ENCODE peak calls at places on chromosomes 12 and 14, in nine cellular contexts. N is BJ; I is A549; B is hippocampal formation; T is cerebellar nuclear complex; D is left colon; E is Caki2; F is activated T-helper 1 cell treated with anti-CD3 and anti-CD28 coated beads, Interleukin-12 subunit alpha, Interleukin-12 subunit beta, Interleukin-2, Interleukin-4 antibody, amounts not matched to agents 30 ng/mL and 10 ng/mL and 1 ng/mL, durations not matched to agents 14 hours and 24 hours and 36 hours; R is activated T-cell treated with anti-CD3 and anti-CD28 coated beads for 48 hours. W is an unnamed sample.

GRCh38 chr14:86462193-86462592 is 932.2 kb downstream of the FLRT2 start:
- DNase-seq in N (no peak), I (peak; percentile 11), B (no peak), T (no peak), D (no peak), E (peak; percentile 16), F (no peak), R (no peak), W (peak; percentile 12)

GRCh38 chr12:87344699-87345098 is 684.5 kb downstream of the C12orf50 start:
- DNase-seq in N (no peak), I (peak; percentile 4), B (no peak), T (no peak), D (no peak), E (no peak), F (no peak), R (no peak), W (no peak)

GRCh38 chr14:65414961-65415589 is 2.5 kb downstream of the FUT8 start:
- DNase-seq in N (no peak), I (peak; percentile 29), B (no peak), T (no peak), D (no peak), E (no peak), F (no peak), R (no peak), W (no peak)

GRCh38 chr12:56257491-56258067 is 605 bp downstream of the ANKRD52 start:
- DNase-seq in N (no peak), I (peak; percentile 44), B (no peak), T (no peak), D (peak; percentile 41), E (peak; percentile 60), F (no peak), R (no peak), W (no peak)

GRCh38 chr12:110639336-110640178 is 25.6 kb downstream of the TCTN1 start:
- DNase-seq in N (peak; percentile 27), I (peak; percentile 14), B (no peak), T (no peak), D (no peak), E (no peak), F (no peak), R (no peak), W (no peak)

GRCh38 chr12:15691372-15691771 is 97.8 kb downstream of the EPS8 start:
- DNase-seq in N (no peak), I (no peak), B (no peak), T (no peak), D (no peak), E (no peak), F (no peak), R (no peak), W (no peak)

GRCh38 chr12:79546461-79547043 is 144.2 kb downstream of the PAWR start:
- DNase-seq in N (peak; percentile 74), I (peak; percentile 56), B (no peak), T (no peak), D (no peak), E (peak; percentile 98), F (no peak), R (no peak), W (no peak)

GRCh38 chr12:86914716-86915115 is 658.5 kb upstream of the MGAT4C start:
- DNase-seq in N (no peak), I (peak; percentile 56), B (no peak), T (no peak), D (no peak), E (peak; percentile 61), F (no peak), R (no peak), W (no peak)

GRCh38 chr14:42629553-42629952 is 1022.9 kb downstream of the LRFN5 start:
- DNase-seq in N (no peak), I (no peak), B (no peak), T (no peak), D (no peak), E (no peak), F (no peak), R (no peak), W (no peak)

GRCh38 chr12:130944878-130945277 is 8.8 kb upstream of the ADGRD1 start:
- DNase-seq in N (no peak), I (no peak), B (no peak), T (no peak), D (no peak), E (no peak), F (no peak), R (no peak), W (no peak)

GRCh38 chr12:24561882-24562760 is 386.8 kb downstream of the BCAT1 start:
- DNase-seq in N (no peak), I (peak; percentile 15), B (peak; percentile 42), T (no peak), D (peak; percentile 41), E (peak; percentile 26), F (no peak), R (no peak), W (no peak)

GRCh38 chr14:96257056-96257455 is 1.0 kb downstream of the BDKRB1 start:
- DNase-seq in N (no peak), I (no peak), B (no peak), T (no peak), D (no peak), E (no peak), F (no peak), R (no peak), W (no peak)

GRCh38 chr12:12028668-12029402 is 41.9 kb upstream of the BCL2L14 start:
- DNase-seq in N (no peak), I (no peak), B (no peak), T (no peak), D (no peak), E (no peak), F (no peak), R (no peak), W (no peak)

GRCh38 chr14:94568186-94568585 is 6.9 kb downstream of the SERPINA4 start:
- DNase-seq in N (no peak), I (no peak), B (no peak), T (no peak), D (no peak), E (no peak), F (no peak), R (no peak), W (no peak)

GRCh38 chr12:75020068-75020557 is 189.5 kb downstream of the KCNC2 start:
- DNase-seq in N (no peak), I (peak; percentile 22), B (no peak), T (no peak), D (no peak), E (peak; percentile 31), F (no peak), R (no peak), W (no peak)

GRCh38 chr14:99287269-99287942 is 15.4 kb upstream of the BCL11B start:
- DNase-seq in N (no peak), I (no peak), B (no peak), T (no peak), D (no peak), E (no peak), F (no peak), R (no peak), W (no peak)

GRCh38 chr14:64337901-64338615 is 43.9 kb upstream of the ESR2 start:
- DNase-seq in N (no peak), I (peak; percentile 77), B (peak; percentile 41), T (no peak), D (peak; percentile 55), E (peak; percentile 64), F (no peak), R (peak; percentile 13), W (peak; percentile 49)

GRCh38 chr12:130838284-130838950 is 633 bp downstream of the STX2 start:
- DNase-seq in N (no peak), I (peak; percentile 37), B (no peak), T (no peak), D (peak; percentile 41), E (peak; percentile 31), F (peak; percentile 23), R (peak; percentile 8), W (no peak)

GRCh38 chr12:109920266-109920780 is 20.2 kb downstream of the TCHP start:
- DNase-seq in N (no peak), I (no peak), B (no peak), T (no peak), D (no peak), E (no peak), F (no peak), R (no peak), W (no peak)

GRCh38 chr14:90383731-90384542 is 12.9 kb upstream of the CALM1 start:
- DNase-seq in N (no peak), I (no peak), B (peak; percentile 72), T (no peak), D (peak; percentile 69), E (no peak), F (peak; percentile 58), R (peak; percentile 37), W (peak; percentile 14)

GRCh38 chr14:103871596-103872480 is 24.5 kb upstream of the PPP1R13B start:
- DNase-seq in N (no peak), I (no peak), B (no peak), T (no peak), D (peak; percentile 89), E (peak; percentile 65), F (peak; percentile 68), R (peak; percentile 78), W (no peak)

GRCh38 chr12:5456906-5457305 is 25.0 kb downstream of the NTF3 start:
- DNase-seq in N (peak; percentile 46), I (no peak), B (no peak), T (no peak), D (no peak), E (no peak), F (no peak), R (no peak), W (no peak)

GRCh38 chr12:1608783-1609119 is 14.4 kb upstream of the FBXL14 start:
- DNase-seq in N (no peak), I (no peak), B (no peak), T (no peak), D (no peak), E (no peak), F (no peak), R (no peak), W (no peak)

GRCh38 chr14:99078426-99078825 is 193.6 kb downstream of the BCL11B start:
- DNase-seq in N (no peak), I (no peak), B (no peak), T (no peak), D (no peak), E (no peak), F (no peak), R (no peak), W (no peak)

GRCh38 chr14:22646570-22647254 is 2.6 kb upstream of the OR6J1 start:
- DNase-seq in N (peak; percentile 78), I (peak; percentile 27), B (no peak), T (no peak), D (no peak), E (no peak), F (no peak), R (no peak), W (no peak)

GRCh38 chr14:72892103-72892878 is 1.6 kb downstream of the DPF3 start:
- DNase-seq in N (no peak), I (no peak), B (peak; percentile 17), T (no peak), D (peak; percentile 40), E (no peak), F (peak; percentile 23), R (no peak), W (no peak)

GRCh38 chr12:20883288-20883687 is 72.8 kb downstream of the SLCO1B3 start:
- DNase-seq in N (no peak), I (peak; percentile 71), B (no peak), T (no peak), D (peak; percentile 17), E (no peak), F (no peak), R (no peak), W (no peak)

GRCh38 chr12:104282109-104282508 is 21.4 kb upstream of the EID3 start:
- DNase-seq in N (no peak), I (no peak), B (no peak), T (no peak), D (no peak), E (no peak), F (no peak), R (no peak), W (no peak)

GRCh38 chr12:31773867-31774266 is 45.0 kb upstream of the AMN1 start:
- DNase-seq in N (no peak), I (peak; percentile 64), B (no peak), T (no peak), D (no peak), E (no peak), F (no peak), R (no peak), W (no peak)

GRCh38 chr14:79018846-79019245 is 848.7 kb downstream of the NRXN3 start:
- DNase-seq in N (no peak), I (no peak), B (no peak), T (no peak), D (no peak), E (no peak), F (no peak), R (no peak), W (no peak)

GRCh38 chr12:2582631-2583616 is 211.8 kb upstream of the FKBP4 start:
- DNase-seq in N (no peak), I (peak; percentile 41), B (peak; percentile 23), T (no peak), D (peak; percentile 84), E (peak; percentile 57), F (peak; percentile 50), R (peak; percentile 70), W (peak; percentile 66)